ENCODE peak calls at places on chromosomes 3 and 15, in eight cellular contexts. G is body of pancreas; C is SK-N-SH; Y is psoas muscle; O is IMR-90; S is CD8-positive, alpha-beta memory T cell; J is GM06990; V is right atrium auricular region. Z is an unnamed sample.

GRCh38 chr3:64408770-64409169 is 183.5 kb upstream of the PRICKLE2 start:
- DNase-seq in G (no peak), C (no peak), Y (no peak), O (peak), S (no peak), J (no peak), V (no peak), Z (no peak)

GRCh38 chr3:10561942-10562565 is 56.7 kb upstream of the ATP2B2 start:
- DNase-seq in G (no peak), C (no peak), Y (no peak), O (no peak), S (no peak), J (no peak), V (no peak), Z (no peak)

GRCh38 chr3:64363842-64364241 is 138.6 kb upstream of the PRICKLE2 start:
- DNase-seq in G (no peak), C (no peak), Y (no peak), O (no peak), S (no peak), J (no peak), V (no peak), Z (no peak)

GRCh38 chr3:119542168-119542767 is 17.1 kb downstream of the CD80 start:
- DNase-seq in G (no peak), C (no peak), Y (no peak), O (no peak), S (no peak), J (no peak), V (no peak), Z (no peak)

GRCh38 chr3:31291818-31292217 is 240.9 kb upstream of the STT3B start:
- DNase-seq in G (no peak), C (no peak), Y (no peak), O (no peak), S (no peak), J (no peak), V (no peak), Z (no peak)

GRCh38 chr3:40152482-40153133 is 156.9 kb upstream of the EIF1B start:
- DNase-seq in G (no peak), C (no peak), Y (no peak), O (no peak), S (no peak), J (no peak), V (no peak), Z (no peak)

GRCh38 chr3:156332304-156332703 is 211.9 kb downstream of the KCNAB1 start:
- DNase-seq in G (no peak), C (no peak), Y (no peak), O (no peak), S (no peak), J (no peak), V (no peak), Z (no peak)

GRCh38 chr3:126936110-126936509 is 46.8 kb upstream of the PLXNA1 start:
- DNase-seq in G (no peak), C (no peak), Y (no peak), O (no peak), S (no peak), J (no peak), V (no peak), Z (no peak)

GRCh38 chr3:11212784-11213183 is 58.5 kb downstream of the HRH1 start:
- DNase-seq in G (no peak), C (no peak), Y (no peak), O (no peak), S (no peak), J (no peak), V (no peak), Z (no peak)

GRCh38 chr3:112699436-112699978 is 58.6 kb upstream of the CCDC80 start:
- DNase-seq in G (no peak), C (no peak), Y (no peak), O (peak), S (no peak), J (no peak), V (no peak), Z (no peak)

GRCh38 chr3:132083583-132084372 is 49.0 kb upstream of the CPNE4 start:
- DNase-seq in G (no peak), C (no peak), Y (no peak), O (no peak), S (no peak), J (no peak), V (no peak), Z (no peak)

GRCh38 chr3:23856286-23856685 is 50.5 kb downstream of the UBE2E1 start:
- DNase-seq in G (no peak), C (no peak), Y (no peak), O (peak), S (no peak), J (no peak), V (no peak), Z (no peak)

GRCh38 chr3:16663852-16664712 is 58.9 kb upstream of the DAZL start:
- DNase-seq in G (no peak), C (peak), Y (no peak), O (no peak), S (no peak), J (no peak), V (no peak), Z (no peak)

GRCh38 chr3:101940521-101940992 is 91.2 kb downstream of the NFKBIZ start:
- DNase-seq in G (peak), C (peak), Y (peak), O (peak), S (no peak), J (no peak), V (peak), Z (no peak)

GRCh38 chr15:64193971-64194370 is 31.1 kb upstream of the PPIB start:
- DNase-seq in G (no peak), C (no peak), Y (no peak), O (no peak), S (no peak), J (no peak), V (no peak), Z (peak)

GRCh38 chr15:77630956-77631789 is 1.5 kb downstream of the LINGO1 start:
- DNase-seq in G (peak), C (peak), Y (no peak), O (no peak), S (no peak), J (no peak), V (no peak), Z (peak)

GRCh38 chr15:75694241-75695182 is 18.1 kb downstream of the CSPG4 start:
- DNase-seq in G (peak), C (peak), Y (peak), O (peak), S (no peak), J (peak), V (peak), Z (peak)

GRCh38 chr3:15964605-15965061 is 166.9 kb upstream of the ANKRD28 start:
- DNase-seq in G (peak), C (no peak), Y (peak), O (peak), S (no peak), J (no peak), V (no peak), Z (no peak)

GRCh38 chr15:43441316-43441715 is 51.6 kb downstream of the TP53BP1 start:
- DNase-seq in G (no peak), C (peak), Y (no peak), O (peak), S (no peak), J (peak), V (no peak), Z (no peak)

GRCh38 chr3:140545197-140545596 is 132.7 kb upstream of the TRIM42 start:
- DNase-seq in G (no peak), C (no peak), Y (no peak), O (no peak), S (no peak), J (no peak), V (no peak), Z (no peak)

GRCh38 chr15:90932660-90932991 is 277 bp upstream of the HDDC3 start:
- DNase-seq in G (no peak), C (no peak), Y (no peak), O (no peak), S (no peak), J (no peak), V (no peak), Z (no peak)

GRCh38 chr15:26449296-26449695 is 323.6 kb downstream of the GABRB3 start:
- DNase-seq in G (no peak), C (no peak), Y (no peak), O (no peak), S (no peak), J (no peak), V (no peak), Z (no peak)

GRCh38 chr15:78789615-78790014 is 21.6 kb downstream of the ADAMTS7 start:
- DNase-seq in G (no peak), C (no peak), Y (no peak), O (no peak), S (no peak), J (no peak), V (no peak), Z (no peak)

GRCh38 chr3:156449712-156450574 is 105.0 kb downstream of the SSR3 start:
- DNase-seq in G (peak), C (peak), Y (no peak), O (peak), S (no peak), J (no peak), V (no peak), Z (no peak)

GRCh38 chr15:92111756-92112155 is 258.2 kb downstream of the SLCO3A1 start:
- DNase-seq in G (no peak), C (no peak), Y (no peak), O (no peak), S (no peak), J (no peak), V (no peak), Z (no peak)

GRCh38 chr3:132160218-132160617 is 125.4 kb upstream of the CPNE4 start:
- DNase-seq in G (no peak), C (no peak), Y (no peak), O (no peak), S (no peak), J (no peak), V (no peak), Z (no peak)

GRCh38 chr3:10950476-10951294 is 41.9 kb upstream of the SLC6A1 start:
- DNase-seq in G (no peak), C (peak), Y (no peak), O (peak), S (no peak), J (no peak), V (no peak), Z (peak)

GRCh38 chr3:177596822-177597271 is 399.6 kb upstream of the TBL1XR1 start:
- DNase-seq in G (no peak), C (peak), Y (no peak), O (no peak), S (no peak), J (no peak), V (no peak), Z (no peak)

GRCh38 chr3:67699877-67700276 is 45.5 kb upstream of the SUCLG2 start:
- DNase-seq in G (no peak), C (peak), Y (no peak), O (no peak), S (no peak), J (no peak), V (no peak), Z (no peak)
- H3K4me3 ChIP-seq in G (no peak), C (no peak), Y (no peak), O (no peak), S (no peak), J (no peak), V (no peak), Z (no peak)

DNA sequence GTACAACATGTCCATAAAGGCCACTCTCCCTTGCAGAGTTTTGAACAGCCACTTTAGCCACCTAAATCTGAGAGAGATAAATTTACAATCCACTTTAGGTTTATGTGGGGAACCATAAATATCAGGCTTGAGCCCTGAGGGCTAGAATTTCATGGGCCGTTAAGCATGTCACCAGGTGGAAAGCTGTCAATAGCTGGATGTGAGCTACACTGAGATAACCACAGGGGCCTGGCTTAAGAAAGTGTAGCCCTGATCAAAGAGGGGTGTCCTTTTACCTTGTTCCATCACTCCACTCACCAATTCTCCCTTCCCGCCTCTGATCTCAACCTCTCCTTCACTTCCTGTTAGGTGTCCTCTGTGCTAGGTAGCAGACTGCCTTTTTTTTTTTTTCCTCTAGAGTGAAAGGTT is 172.8 kb upstream of the ICE2 start:
- DNase-seq in G (no peak), C (no peak), Y (no peak), O (no peak), S (no peak), J (peak), V (no peak), Z (peak)
- H3K4me3 ChIP-seq in G (no peak), C (no peak), Y (no peak), O (no peak), S (no peak), J (no peak), V (no peak), Z (no peak)

GRCh38 chr15:66655997-66656396 is 46.0 kb upstream of the SMAD6 start:
- DNase-seq in G (no peak), C (no peak), Y (no peak), O (no peak), S (no peak), J (no peak), V (no peak), Z (no peak)
- H3K4me3 ChIP-seq in G (no peak), C (no peak), Y (no peak), O (no peak), S (no peak), J (no peak), V (no peak), Z (no peak)

GRCh38 chr3:169660709-169661566 is 2.6 kb downstream of the MECOM start:
- DNase-seq in G (peak), C (peak), Y (no peak), O (peak), S (no peak), J (no peak), V (no peak), Z (no peak)
- H3K4me3 ChIP-seq in G (peak), C (peak), Y (peak), O (peak), S (peak), J (peak), V (peak), Z (peak)

GRCh38 chr3:154389861-154390260 is 40.1 kb downstream of the GPR149 start:
- DNase-seq in G (no peak), C (no peak), Y (no peak), O (no peak), S (no peak), J (no peak), V (no peak), Z (no peak)

GRCh38 chr3:154384504-154384903 is 45.5 kb downstream of the GPR149 start:
- DNase-seq in G (no peak), C (no peak), Y (no peak), O (no peak), S (no peak), J (no peak), V (no peak), Z (no peak)
- H3K4me3 ChIP-seq in G (no peak), C (no peak), Y (no peak), O (no peak), S (no peak), J (no peak), V (no peak), Z (no peak)

Z was measured in WERI-Rb-1.